ENCODE peak calls at places on chromosomes 7 and 10, in four cellular contexts. R is MCF 10A, E is cardiac muscle cell, C is mesothelial cell of epicardium. A is an unnamed sample.

GRCh38 chr10:81414038-81414437 is 461.0 kb upstream of the NRG3 start:
- DNase-seq in C (no peak), R (peak), E (peak), A (peak)

GRCh38 chr7:51428226-51428887 is 111.7 kb upstream of the COBL start:
- DNase-seq in E (no peak), C (no peak), R (peak), A (no peak)

GRCh38 chr7:41995632-41996271 is 241.3 kb downstream of the GLI3 start:
- DNase-seq in E (no peak), C (no peak), R (no peak), A (no peak)

GRCh38 chr10:31584789-31585406 is 265.9 kb downstream of the ZEB1 start:
- DNase-seq in E (no peak), C (no peak), R (no peak), A (no peak)

GRCh38 chr10:114498413-114499111 is 94.3 kb upstream of the AFAP1L2 start:
- DNase-seq in R (no peak), E (no peak), C (no peak), A (no peak)

GRCh38 chr7:158508802-158509385 is 78.7 kb downstream of the PTPRN2 start:
- DNase-seq in R (no peak), C (no peak), E (no peak), A (no peak)

GRCh38 chr10:13930123-13930522 is 343.4 kb downstream of the PRPF18 start:
- DNase-seq in E (peak), R (no peak), C (no peak), A (no peak)

GRCh38 chr10:11425672-11426071 is 185.8 kb downstream of the USP6NL start:
- DNase-seq in C (no peak), R (no peak), E (no peak), A (no peak)

GRCh38 chr7:139734395-139734794 is 43.4 kb downstream of the HIPK2 start:
- DNase-seq in E (no peak), R (peak), C (no peak), A (no peak)

GRCh38 chr10:92993671-92994304 is 66.8 kb upstream of the CYP26C1 start:
- DNase-seq in C (no peak), R (no peak), E (no peak), A (no peak)

GRCh38 chr7:45073031-45073842 is 15.5 kb downstream of the NACAD start:
- DNase-seq in R (peak), E (no peak), C (no peak), A (no peak)

GRCh38 chr7:81692146-81692905 is 77.5 kb downstream of the HGF start:
- DNase-seq in C (no peak), R (no peak), E (no peak), A (no peak)

GRCh38 chr7:102944241-102944640 is 31.4 kb downstream of the LRRC17 start:
- DNase-seq in C (no peak), E (no peak), R (no peak), A (no peak)

GRCh38 chr7:80467069-80467468 is 44.8 kb downstream of the GNAT3 start:
- DNase-seq in E (peak), C (no peak), R (peak), A (no peak)

GRCh38 chr7:37081436-37081835 is 357.1 kb upstream of the AOAH start:
- DNase-seq in R (peak), C (peak), E (peak), A (no peak)

GRCh38 chr10:129545257-129545656 is 78.2 kb downstream of the MGMT start:
- DNase-seq in R (peak), E (no peak), C (no peak), A (no peak)

GRCh38 chr7:52569151-52569550 is 466.3 kb upstream of the POM121L12 start:
- DNase-seq in R (no peak), E (no peak), C (no peak), A (no peak)

GRCh38 chr10:29681700-29682444 is 47.1 kb upstream of the SVIL start:
- DNase-seq in E (no peak), C (no peak), R (peak), A (no peak)

GRCh38 chr7:17009007-17009719 is 127.4 kb upstream of the AGR3 start:
- DNase-seq in E (no peak), R (peak), C (no peak), A (no peak)

GRCh38 chr7:73624669-73625001 is 313 bp upstream of the MLXIPL start:
- DNase-seq in E (no peak), C (no peak), R (no peak), A (no peak)

GRCh38 chr7:81484266-81484665 is 285.6 kb downstream of the HGF start:
- DNase-seq in E (peak), C (no peak), R (peak), A (no peak)

GRCh38 chr10:125886914-125887512 is 5.9 kb upstream of the DHX32 start:
- DNase-seq in E (no peak), R (no peak), C (no peak), A (no peak)

GRCh38 chr7:36245900-36246299 is 92.8 kb downstream of the EEPD1 start:
- DNase-seq in R (no peak), E (no peak), C (no peak), A (no peak)

GRCh38 chr7:52030722-52031121 is 714.1 kb upstream of the COBL start:
- DNase-seq in R (no peak), C (no peak), E (no peak), A (no peak)

GRCh38 chr7:50552921-50553320 is 12.3 kb downstream of the DDC start:
- DNase-seq in C (no peak), R (peak), E (peak), A (peak)

GRCh38 chr7:89041240-89041639 is 245.7 kb upstream of the TEX47 start:
- DNase-seq in R (no peak), E (no peak), C (no peak), A (no peak)

GRCh38 chr7:69654381-69654780 is 56.1 kb downstream of the AUTS2 start:
- DNase-seq in C (no peak), E (no peak), R (no peak), A (no peak)

GRCh38 chr10:79505771-79506351 is 6.5 kb upstream of the EIF5AL1 start:
- DNase-seq in C (no peak), R (no peak), E (no peak), A (no peak)

GRCh38 chr7:1427064-1427657 is 32.1 kb downstream of the MICALL2 start:
- DNase-seq in R (no peak), E (no peak), C (no peak), A (no peak)
- TF ChIP-seq CTCF in R (no peak), E (no peak), C (no peak), A (no peak)

GRCh38 chr10:3564599-3564998 is 220.4 kb downstream of the KLF6 start:
- DNase-seq in R (no peak), E (no peak), C (no peak), A (no peak)

GRCh38 chr10:3567291-3567963 is 217.6 kb downstream of the KLF6 start:
- DNase-seq in R (no peak), E (no peak), C (no peak), A (no peak)

GRCh38 chr10:3568983-3569382 is 216.0 kb downstream of the KLF6 start:
- DNase-seq in C (no peak), E (no peak), R (no peak), A (no peak)

GRCh38 chr10:3568392-3568791 is 216.6 kb downstream of the KLF6 start:
- DNase-seq in C (no peak), E (no peak), R (no peak), A (no peak)

GRCh38 chr10:3566627-3567026 is 218.4 kb downstream of the KLF6 start:
- DNase-seq in R (no peak), C (no peak), E (no peak), A (no peak)
- TF ChIP-seq CTCF in R (no peak), C (no peak), E (no peak), A (no peak)

GRCh38 chr7:142320883-142321282 is 63.0 kb upstream of the PRSS58 start:
- DNase-seq in C (no peak), E (no peak), R (no peak), A (no peak)

GRCh38 chr7:142323706-142324105 is 65.8 kb upstream of the PRSS58 start:
- DNase-seq in C (no peak), R (peak), E (peak), A (peak)

GRCh38 chr7:142321391-142321790 is 63.5 kb upstream of the PRSS58 start:
- DNase-seq in R (no peak), C (no peak), E (no peak), A (no peak)

DNA sequence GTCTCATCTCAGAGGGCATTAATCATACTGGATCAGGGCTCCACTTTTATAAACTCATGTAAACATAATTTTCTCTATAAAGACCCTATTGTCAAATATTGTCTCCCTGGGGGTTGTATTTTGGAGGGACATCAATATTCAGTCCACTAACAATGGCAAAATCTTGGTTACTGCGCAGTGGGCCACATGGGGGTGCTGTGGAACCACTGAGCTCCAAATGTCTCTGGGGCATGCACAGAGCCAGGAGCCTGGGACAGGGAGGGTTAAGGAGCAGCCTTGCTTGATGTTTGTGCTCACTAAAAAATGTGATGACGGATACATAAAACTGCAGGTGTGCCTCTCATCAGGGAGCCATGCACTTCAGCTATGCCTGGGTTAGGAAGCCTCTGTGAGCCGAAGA is 62.1 kb upstream of the PRSS58 start:
- DNase-seq in E (no peak), C (no peak), R (no peak), A (no peak)
- TF ChIP-seq CTCF in E (peak), C (no peak), R (no peak), A (peak)

DNA sequence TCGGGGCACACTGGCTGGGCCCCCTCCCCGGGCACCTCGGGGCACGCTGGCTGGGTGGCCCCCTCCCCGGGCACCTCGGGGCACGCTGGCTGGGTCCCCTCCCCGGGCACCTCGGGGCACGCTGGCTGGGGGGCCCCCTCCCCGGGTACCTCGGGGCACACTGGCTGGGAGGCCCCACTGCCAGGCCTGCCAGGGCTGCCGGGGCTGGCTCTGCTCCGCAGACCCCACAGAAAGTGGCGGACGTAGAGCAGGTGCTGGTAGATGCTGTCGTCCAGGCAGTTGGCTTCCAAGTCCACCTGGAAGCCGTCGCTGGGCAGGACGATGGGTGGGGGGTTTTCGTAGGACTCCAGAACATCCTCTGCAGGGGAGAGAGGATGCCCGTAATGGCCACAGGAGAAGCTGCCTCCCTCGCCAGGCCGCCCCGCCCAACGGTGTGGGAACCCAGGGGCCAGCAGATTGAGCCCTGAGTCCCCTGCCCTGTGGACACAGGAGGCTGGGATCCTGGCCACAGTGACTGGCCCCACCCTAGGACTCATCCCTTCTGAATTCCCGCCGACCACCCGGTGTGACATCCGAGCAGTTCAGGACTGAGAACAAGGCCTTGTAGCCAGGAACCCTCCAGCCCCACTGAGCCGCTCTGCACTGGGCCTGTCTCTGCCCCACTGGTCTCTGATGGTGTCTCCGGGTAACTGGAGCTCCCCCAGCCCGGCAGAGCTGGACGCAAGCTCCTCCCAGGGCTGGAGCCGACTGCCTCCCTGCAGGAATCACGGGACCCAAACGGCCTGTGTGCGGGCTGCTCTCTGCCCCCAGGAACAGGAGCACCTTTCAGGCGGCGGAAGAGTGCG is 28.2 kb downstream of the AP5Z1 start:
- DNase-seq in E (no peak), R (no peak), C (no peak), A (no peak)
- TF ChIP-seq CTCF in E (no peak), R (no peak), C (no peak), A (no peak)

DNA sequence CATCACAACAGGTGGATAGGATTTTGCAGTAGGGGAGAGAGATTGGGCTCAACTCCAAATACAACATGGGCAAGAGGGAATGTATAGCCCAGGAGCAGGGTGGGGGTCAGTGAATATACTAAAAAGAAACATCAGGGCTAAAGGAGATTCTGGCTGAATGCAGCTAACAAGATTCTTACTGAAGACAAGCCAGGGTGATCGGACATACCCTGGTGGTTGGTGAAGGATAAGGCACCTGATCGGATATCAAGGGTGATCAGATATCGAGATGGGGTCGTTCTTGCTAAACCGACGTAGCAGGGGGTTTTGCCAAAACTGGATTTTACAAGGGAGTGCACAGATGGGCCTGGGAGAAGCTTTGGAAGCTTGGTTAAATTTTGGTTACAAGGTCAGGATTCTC is 34.4 kb downstream of the WIPF3 start:
- DNase-seq in C (no peak), E (no peak), R (no peak), A (no peak)
- TF ChIP-seq CTCF in C (peak), E (no peak), R (no peak), A (no peak)

GRCh38 chr7:46363688-46364087 is 442.6 kb upstream of the IGFBP3 start:
- DNase-seq in E (no peak), C (no peak), R (no peak), A (no peak)
- TF ChIP-seq CTCF in E (no peak), C (no peak), R (no peak), A (no peak)

GRCh38 chr7:111358915-111359314 is 203.4 kb downstream of the IMMP2L start:
- DNase-seq in E (no peak), C (no peak), R (no peak), A (no peak)
- TF ChIP-seq CTCF in E (no peak), C (no peak), R (no peak), A (no peak)

GRCh38 chr10:113221756-113222168 is 271.7 kb downstream of the TCF7L2 start:
- DNase-seq in C (no peak), R (peak), E (no peak), A (no peak)

GRCh38 chr10:113219446-113219845 is 269.4 kb downstream of the TCF7L2 start:
- DNase-seq in R (no peak), E (no peak), C (no peak), A (no peak)

GRCh38 chr10:113214331-113214730 is 264.3 kb downstream of the TCF7L2 start:
- DNase-seq in C (no peak), E (no peak), R (no peak), A (no peak)

GRCh38 chr10:113213041-113213440 is 263.0 kb downstream of the TCF7L2 start:
- DNase-seq in E (no peak), R (no peak), C (no peak), A (no peak)

GRCh38 chr10:113216068-113216467 is 266.0 kb downstream of the TCF7L2 start:
- DNase-seq in C (no peak), R (peak), E (no peak), A (no peak)
- TF ChIP-seq CTCF in C (no peak), R (no peak), E (no peak), A (peak)